ENCODE peak calls at places on chromosomes 11 and 22, in four cellular contexts. A, G, S and C are unnamed samples.

GRCh38 chr11:37630866-37631265 is 1032.8 kb upstream of the RAG2 start:
- DNase-seq in A (peak; percentile 3), G (no peak), S (no peak), C (no peak)

GRCh38 chr11:10318527-10318802 is 13.6 kb downstream of the ADM start:
- DNase-seq in A (no peak), G (peak; percentile 14), S (no peak), C (no peak)

GRCh38 chr22:50691521-50691920 is 18.9 kb downstream of the SHANK3 start:
- DNase-seq in A (peak; percentile 62), G (peak; percentile 65), S (peak; percentile 42), C (peak; percentile 13)

GRCh38 chr11:124481365-124482323 is 36.1 kb upstream of the OR8B8 start:
- DNase-seq in A (peak; percentile 62), G (peak; percentile 65), S (peak; percentile 23), C (no peak)

GRCh38 chr11:65482306-65482850 is 16.5 kb upstream of the MALAT1 start:
- DNase-seq in A (no peak), G (no peak), S (no peak), C (no peak)

GRCh38 chr11:72615329-72615728 is 58.9 kb downstream of the PDE2A start:
- DNase-seq in A (no peak), G (no peak), S (no peak), C (no peak)

GRCh38 chr22:46996595-46997310 is 234.3 kb downstream of the TBC1D22A start:
- DNase-seq in A (no peak), G (no peak), S (peak; percentile 17), C (no peak)

GRCh38 chr11:26522912-26523610 is 49.0 kb downstream of the MUC15 start:
- DNase-seq in A (peak; percentile 10), G (peak; percentile 90), S (peak; percentile 64), C (no peak)

GRCh38 chr11:134275534-134276395 is at the start of gene GLB1L3:
- DNase-seq in A (peak; percentile 21), G (peak; percentile 74), S (peak; percentile 23), C (no peak)

GRCh38 chr22:17777005-17777716 is 2.9 kb upstream of the BID start:
- DNase-seq in A (peak; percentile 85), G (no peak), S (no peak), C (peak; percentile 87)

GRCh38 chr22:19915287-19915954 is 26.2 kb upstream of the COMT start:
- DNase-seq in A (no peak), G (no peak), S (no peak), C (no peak)

GRCh38 chr11:109426442-109426841 is 4.5 kb downstream of the C11orf87 start:
- DNase-seq in A (no peak), G (peak; percentile 28), S (peak; percentile 2), C (no peak)
- TF ChIP-seq CTCF in A (no peak), G (peak; percentile 46), S (no peak), C (peak; percentile 4)

GRCh38 chr22:43627485-43628252 is 184.4 kb downstream of the EFCAB6 start:
- DNase-seq in A (no peak), G (peak; percentile 18), S (no peak), C (no peak)
- TF ChIP-seq REST in A (no peak), G (no peak), S (no peak), C (no peak)

GRCh38 chr11:91513734-91514133 is 710.9 kb upstream of the FAT3 start:
- DNase-seq in A (no peak), G (peak; percentile 25), S (peak; percentile 21), C (no peak)
- TF ChIP-seq CTCF in A (no peak), G (peak; percentile 61), S (peak; percentile 42), C (no peak)

DNA sequence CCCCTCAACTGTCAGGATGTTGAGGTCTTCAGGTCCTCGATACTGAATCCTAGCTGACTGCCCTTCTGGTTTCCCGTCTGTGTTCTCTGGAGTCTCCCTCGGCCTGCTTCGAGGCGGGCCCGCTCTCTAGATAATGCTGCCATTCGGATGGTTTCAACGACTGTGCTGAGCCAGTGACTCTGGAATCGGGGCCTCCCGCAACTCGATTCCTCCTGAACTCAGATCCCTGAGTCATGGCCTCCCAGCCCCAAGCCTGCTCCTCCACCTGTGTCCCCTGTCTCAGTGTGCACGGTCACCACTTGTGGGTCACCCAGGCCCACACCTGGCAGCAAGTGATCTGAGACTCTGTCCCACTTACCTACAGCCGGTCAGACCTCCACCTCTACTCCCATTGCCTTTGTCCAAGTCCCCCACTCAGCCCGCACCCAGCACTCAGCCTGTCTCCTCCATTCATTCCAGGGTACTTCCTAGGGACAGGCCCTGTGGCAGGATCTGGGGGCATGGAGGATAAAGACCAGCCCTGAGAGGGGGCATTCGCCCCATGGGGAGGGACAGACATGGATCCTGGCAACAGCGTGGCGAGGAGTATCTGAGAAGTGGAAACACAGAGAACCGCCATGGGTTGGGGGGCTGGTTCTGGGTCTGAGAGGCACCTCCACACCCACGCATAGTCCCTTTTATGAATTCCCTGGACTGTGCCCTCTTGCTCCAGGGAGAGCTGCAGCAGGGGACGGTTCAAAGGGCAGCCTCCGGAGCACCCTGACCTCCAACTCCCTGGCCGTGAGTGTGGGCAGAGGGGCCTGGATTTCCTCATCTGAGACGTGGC is 14.3 kb downstream of the MPST start:
- DNase-seq in A (no peak), G (no peak), S (no peak), C (no peak)
- TF ChIP-seq REST in A (no peak), G (no peak), S (no peak), C (no peak)

DNA sequence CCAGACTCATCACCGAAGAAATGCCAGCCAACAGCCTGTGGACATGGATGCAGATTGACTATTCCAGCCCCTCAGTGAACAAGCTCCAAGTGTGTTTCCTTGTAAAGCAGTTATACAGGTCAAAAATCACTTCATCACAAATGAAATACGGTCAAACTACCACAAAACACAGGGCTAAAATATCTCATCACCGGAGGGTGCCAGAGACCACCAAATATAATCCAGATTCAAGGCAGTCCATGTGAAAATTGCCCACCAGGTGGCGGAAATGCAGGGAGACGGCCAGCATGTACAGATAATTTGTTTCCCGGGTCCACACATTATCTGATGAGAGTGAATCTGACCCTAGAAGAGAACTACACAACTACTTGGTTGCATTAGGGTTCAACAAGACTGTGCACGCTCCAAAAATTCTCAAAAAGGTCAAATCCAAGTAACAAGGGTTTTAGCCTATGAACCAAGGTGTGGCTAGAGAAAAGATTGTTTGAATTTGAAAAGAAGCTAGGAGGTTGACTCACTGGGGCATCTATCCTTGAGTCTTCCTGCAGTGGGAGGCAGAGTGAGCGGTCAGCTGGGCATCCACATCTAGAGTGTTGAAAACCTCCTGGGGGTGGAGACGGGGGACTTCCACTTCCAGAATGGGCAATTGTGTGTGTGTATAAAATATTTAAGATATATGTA is 71.7 kb downstream of the IGLL5 start:
- DNase-seq in A (peak; percentile 63), G (peak; percentile 91), S (peak; percentile 66), C (peak; percentile 56)
- TF ChIP-seq CTCF in A (peak; percentile 91), G (peak; percentile 100), S (peak; percentile 93), C (peak; percentile 100)

GRCh38 chr22:24813861-24814770 is 8.1 kb downstream of the SGSM1 start:
- DNase-seq in A (no peak), G (no peak), S (no peak), C (no peak)
- TF ChIP-seq REST in A (no peak), G (no peak), S (no peak), C (no peak)

DNA sequence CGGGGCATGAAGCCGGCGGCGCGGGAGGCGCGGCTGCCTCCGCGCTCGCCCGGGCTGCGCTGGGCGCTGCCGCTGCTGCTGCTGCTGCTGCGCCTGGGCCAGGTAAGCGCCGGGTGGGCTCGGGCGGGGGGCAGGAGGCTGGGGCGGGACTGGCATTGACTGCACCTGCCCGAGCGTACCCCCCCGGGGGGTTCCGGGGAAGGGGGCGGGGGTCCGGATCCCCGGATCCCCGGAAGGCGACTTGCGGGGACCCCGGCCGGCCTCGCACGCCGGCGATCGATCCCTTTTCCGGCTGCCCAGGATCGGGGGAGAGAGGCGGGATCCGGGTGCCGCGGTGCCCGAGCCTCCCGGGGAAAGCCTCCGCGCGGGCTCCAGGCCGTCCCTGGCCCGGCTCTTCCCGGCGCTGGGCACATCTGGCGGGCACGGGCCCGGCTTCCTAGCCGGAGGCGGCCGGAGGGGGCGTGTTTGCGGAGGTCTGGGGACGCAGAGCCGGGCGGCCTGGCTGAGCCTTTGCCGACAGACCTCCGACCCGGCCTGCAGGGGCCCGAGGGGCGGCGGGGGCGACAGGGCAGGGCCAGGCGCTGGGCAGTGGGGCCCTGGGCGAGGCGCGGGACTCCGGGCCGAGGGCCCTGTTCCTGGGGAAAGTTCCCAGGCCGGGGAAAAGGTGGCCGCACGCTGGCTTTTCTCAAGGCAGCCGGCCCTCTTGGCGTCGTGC is 705 bp downstream of the PTPRJ start:
- DNase-seq in A (peak; percentile 26), G (peak; percentile 83), S (peak; percentile 34), C (no peak)
- TF ChIP-seq CTCF in A (no peak), G (no peak), S (no peak), C (peak; percentile 24)

GRCh38 chr11:3047637-3048036 is 9.6 kb downstream of the CARS1 start:
- DNase-seq in A (no peak), G (no peak), S (no peak), C (no peak)
- TF ChIP-seq REST in A (no peak), G (no peak), S (no peak), C (no peak)

GRCh38 chr11:31340903-31341572 is 28.5 kb downstream of the DCDC1 start:
- DNase-seq in A (peak; percentile 7), G (peak; percentile 66), S (peak; percentile 49), C (no peak)
- TF ChIP-seq CTCF in A (peak; percentile 40), G (peak; percentile 71), S (peak; percentile 28), C (peak; percentile 71)

GRCh38 chr11:131042041-131042390 is 125.7 kb upstream of the SNX19 start:
- DNase-seq in A (no peak), G (no peak), S (no peak), C (no peak)
- TF ChIP-seq REST in A (no peak), G (no peak), S (no peak), C (no peak)